ENCODE peak calls at places on chromosome X, in nine cellular contexts. X, D, M, O, L, I, G, Y and S are unnamed samples.

GRCh38 chrX:56738670-56739069 is 9.6 kb downstream of the NBDY start:
- DNase-seq in X (no peak), D (no peak), M (no peak), O (no peak), L (no peak), I (no peak), G (no peak), Y (peak; percentile 27), S (no peak)

GRCh38 chrX:112849010-112849409 is 8.4 kb upstream of the AMOT start:
- DNase-seq in X (no peak), D (no peak), M (no peak), O (peak; percentile 16), L (no peak), I (no peak), G (no peak), Y (no peak), S (no peak)

GRCh38 chrX:148268646-148269045 is 231.8 kb upstream of the AFF2 start:
- DNase-seq in X (no peak), D (no peak), M (no peak), O (no peak), L (no peak), I (no peak), G (no peak), Y (no peak), S (no peak)

GRCh38 chrX:149829751-149830191 is 48.0 kb downstream of the MAGEA9 start:
- DNase-seq in X (no peak), D (no peak), M (peak; percentile 43), O (no peak), L (peak; percentile 1), I (no peak), G (no peak), Y (peak; percentile 77), S (peak; percentile 29)

GRCh38 chrX:37666516-37666915 is 19.1 kb upstream of the XK start:
- DNase-seq in X (no peak), D (no peak), M (no peak), O (no peak), L (no peak), I (no peak), G (no peak), Y (peak; percentile 28), S (peak; percentile 16)

GRCh38 chrX:13717697-13718483 is 16.5 kb downstream of the TRAPPC2 start:
- DNase-seq in X (no peak), D (no peak), M (no peak), O (no peak), L (peak; percentile 33), I (no peak), G (no peak), Y (peak; percentile 69), S (no peak)

GRCh38 chrX:145843196-145843595 is 25.6 kb downstream of the SLITRK2 start:
- DNase-seq in X (no peak), D (no peak), M (no peak), O (no peak), L (no peak), I (no peak), G (no peak), Y (no peak), S (no peak)

GRCh38 chrX:154310991-154311541 is 15.5 kb downstream of the TKTL1 start:
- DNase-seq in X (no peak), D (no peak), M (no peak), O (no peak), L (no peak), I (no peak), G (no peak), Y (peak; percentile 10), S (no peak)

GRCh38 chrX:53284684-53285447 is 3.5 kb upstream of the IQSEC2 start:
- DNase-seq in X (no peak), D (peak; percentile 74), M (peak; percentile 27), O (peak; percentile 51), L (no peak), I (peak; percentile 38), G (peak; percentile 50), Y (no peak), S (no peak)

GRCh38 chrX:69031181-69031580 is 134.1 kb downstream of the PJA1 start:
- DNase-seq in X (peak; percentile 10), D (no peak), M (no peak), O (no peak), L (no peak), I (no peak), G (no peak), Y (no peak), S (no peak)

GRCh38 chrX:17552251-17552650 is 177.3 kb downstream of the NHS start:
- DNase-seq in X (no peak), D (no peak), M (no peak), O (no peak), L (no peak), I (no peak), G (no peak), Y (peak; percentile 78), S (no peak)

GRCh38 chrX:123121241-123121640 is 62.8 kb upstream of the GRIA3 start:
- DNase-seq in X (no peak), D (no peak), M (no peak), O (no peak), L (no peak), I (no peak), G (no peak), Y (peak; percentile 63), S (no peak)

DNA sequence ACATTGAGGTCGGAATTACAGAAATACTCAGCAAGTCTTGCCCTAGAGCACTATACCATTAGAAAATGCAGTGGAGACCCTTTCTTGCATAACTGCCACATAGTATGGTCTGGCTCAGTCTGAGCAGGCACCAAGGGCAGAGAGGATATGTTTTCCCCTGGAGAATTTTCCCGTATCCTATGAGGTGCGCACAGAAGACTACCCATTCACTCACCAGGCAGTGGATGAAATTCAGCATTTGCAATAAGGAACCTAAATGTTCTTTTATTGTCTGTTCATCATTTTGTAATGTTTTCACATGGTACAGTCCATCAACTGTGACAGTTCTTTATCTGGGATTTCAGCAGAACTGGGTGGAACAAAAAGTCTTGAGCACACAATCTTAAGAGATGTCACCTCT is 15.5 kb downstream of the JADE3 start:
- DNase-seq in X (no peak), D (no peak), M (no peak), O (no peak), L (no peak), I (no peak), G (no peak), Y (no peak), S (no peak)
- H3K4me3 ChIP-seq in X (no peak overlapping the region), D (no peak overlapping the region), M (no peak overlapping the region), O (no peak overlapping the region), L (no peak overlapping the region), I (no peak overlapping the region), G (no peak overlapping the region), Y (no peak overlapping the region), S (no peak overlapping the region)

GRCh38 chrX:119694601-119695534 is 1.9 kb upstream of the SEPTIN6 start:
- DNase-seq in X (no peak), D (no peak), M (no peak), O (no peak), L (no peak), I (no peak), G (no peak), Y (no peak), S (no peak)

GRCh38 chrX:119692241-119693031 is 532 bp downstream of the SEPTIN6 start:
- DNase-seq in X (no peak), D (peak; percentile 44), M (peak; percentile 78), O (peak; percentile 41), L (no peak), I (no peak), G (peak; percentile 15), Y (peak; percentile 27), S (no peak)

GRCh38 chrX:119690921-119691716 is 1.8 kb downstream of the SEPTIN6 start:
- DNase-seq in X (no peak), D (peak; percentile 44), M (peak; percentile 74), O (peak; percentile 20), L (no peak), I (no peak), G (no peak), Y (peak; percentile 52), S (no peak)

GRCh38 chrX:119693996-119694451 is 1.1 kb upstream of the SEPTIN6 start:
- DNase-seq in X (no peak), D (no peak), M (no peak), O (peak; percentile 20), L (no peak), I (no peak), G (no peak), Y (no peak), S (no peak)

DNA sequence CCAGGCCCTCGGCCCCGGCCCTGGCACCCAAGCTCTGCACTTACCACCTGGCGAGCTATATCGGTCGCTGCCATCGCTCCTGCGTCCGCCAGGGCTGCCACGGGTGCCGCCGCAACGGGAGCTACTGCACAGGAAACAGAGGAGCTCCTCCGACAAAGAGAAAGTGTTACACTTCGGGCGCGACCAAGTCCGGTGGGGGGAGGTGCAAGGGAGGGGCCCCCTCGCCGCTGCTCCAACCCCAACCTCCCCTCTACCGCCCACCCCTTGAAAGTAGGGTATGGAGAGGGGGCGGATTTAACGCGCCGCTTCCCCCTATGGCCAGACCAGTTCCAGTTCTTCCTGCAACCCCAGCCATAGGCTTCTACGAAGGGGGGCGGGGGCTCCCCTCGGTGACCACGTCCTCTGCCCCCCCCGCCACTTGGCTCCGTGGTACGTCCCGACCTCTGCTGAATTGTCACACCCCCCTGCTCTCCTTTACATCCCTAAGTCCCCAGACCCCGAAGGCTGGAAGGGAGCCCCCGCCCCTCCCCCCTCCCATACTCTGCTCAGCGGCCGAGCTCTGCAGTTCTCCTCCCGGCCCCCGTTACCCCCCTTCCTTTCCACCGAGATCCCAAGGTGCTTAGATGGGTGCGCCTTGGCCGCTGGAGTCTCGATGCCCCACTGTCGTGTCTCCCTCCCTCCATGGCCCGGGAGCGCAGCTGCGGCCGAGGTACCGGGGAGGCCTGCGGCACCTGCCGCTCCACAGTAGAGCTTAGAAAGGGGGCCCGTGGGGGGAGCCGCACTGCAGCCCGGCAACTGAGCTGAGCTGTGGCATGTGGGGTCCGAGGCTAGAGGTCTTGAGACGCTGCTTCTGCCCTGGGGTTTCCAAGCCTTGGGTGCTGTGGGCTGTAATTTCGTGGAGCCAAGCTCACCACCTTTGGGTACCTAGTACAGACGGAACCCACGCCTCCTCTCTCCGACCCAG is at the start of gene SEPTIN6:
- DNase-seq in X (peak; percentile 51), D (peak; percentile 79), M (peak; percentile 88), O (peak; percentile 75), L (no peak), I (peak; percentile 42), G (peak; percentile 39), Y (peak; percentile 72), S (peak; percentile 20)
- TF ChIP-seq CTCF in X (no peak), D (no peak), M (no peak), O (no peak), L (peak; percentile 11), I (peak; percentile 31), G (no peak), Y (no peak), S (no peak)

GRCh38 chrX:130523460-130524394 is 121.9 kb downstream of the RBMX2 start:
- DNase-seq in X (no peak), D (peak; percentile 78), M (no peak), O (peak; percentile 18), L (no peak), I (peak; percentile 17), G (peak; percentile 26), Y (peak; percentile 2), S (no peak)
- H3K4me3 ChIP-seq in X (no peak overlapping the region), D (peak overlapping the region; percentile 54), M (no peak overlapping the region), O (peak overlapping the region; percentile 42), L (peak overlapping the region; percentile 33), I (no peak overlapping the region), G (no peak overlapping the region), Y (no peak overlapping the region), S (peak overlapping the region; percentile 38)

DNA sequence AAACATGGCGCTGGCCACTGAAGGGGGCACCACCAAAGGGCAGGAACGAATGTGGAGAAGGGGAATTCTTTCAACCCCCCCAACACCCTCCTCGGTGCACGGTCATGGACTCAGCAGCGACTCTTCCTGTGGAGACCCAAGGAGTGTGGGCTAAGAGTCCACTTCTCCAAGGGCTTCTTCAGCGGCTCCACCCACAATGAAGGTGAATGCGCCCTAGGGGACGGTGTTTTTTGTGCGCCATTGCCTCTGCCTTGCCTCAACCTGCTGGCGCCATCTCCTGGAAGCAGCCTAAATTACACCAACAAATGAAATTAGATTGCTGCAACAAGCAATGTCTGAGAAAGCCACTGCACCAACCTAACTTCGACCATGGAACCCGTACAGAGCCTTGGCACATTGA is 169.2 kb upstream of the MAGEB18 start:
- DNase-seq in X (no peak), D (peak; percentile 18), M (no peak), O (no peak), L (no peak), I (no peak), G (peak; percentile 53), Y (peak; percentile 0), S (no peak)
- TF ChIP-seq CTCF in X (peak; percentile 23), D (peak; percentile 25), M (no peak), O (peak; percentile 43), L (no peak), I (no peak), G (peak; percentile 27), Y (peak; percentile 51), S (peak; percentile 33)